ENCODE peak calls at places on chromosome 1, in ten cellular contexts. I is transverse colon, X is GM23338, F is spleen, W is SK-N-SH, N is HepG2, G is HCT116, B is stomach, E is K562, Q is suprapubic skin. T is an unnamed sample.
A peak's percentile ranks its signal among the peaks of the same experiment; 100 is the strongest.

GRCh38 chr1:8567146-8567545 is 249.2 kb downstream of the SLC45A1 start:
- DNase-seq in Q (no peak), G (no peak), N (peak; percentile 22), I (no peak), W (no peak), E (no peak), B (no peak), X (no peak), F (no peak), T (no peak)

GRCh38 chr1:171595324-171595723 is 26.7 kb upstream of the MYOCOS start:
- DNase-seq in G (no peak), E (no peak), N (no peak), I (no peak), B (no peak), W (no peak), F (no peak), X (no peak), Q (no peak), T (no peak)

GRCh38 chr1:147669475-147670318 is 627 bp downstream of the ACP6 start:
- DNase-seq in W (peak; percentile 76), N (peak; percentile 39), G (no peak), Q (no peak), F (peak; percentile 90), X (peak; percentile 76), E (no peak), B (peak; percentile 48), I (peak; percentile 55), T (peak; percentile 90)

GRCh38 chr1:11931845-11932244 is 2.7 kb upstream of the PLOD1 start:
- DNase-seq in Q (no peak), F (no peak), I (no peak), G (no peak), N (no peak), X (no peak), E (no peak), W (no peak), B (no peak), T (no peak)

GRCh38 chr1:197463142-197463541 is 195.1 kb downstream of the CRB1 start:
- DNase-seq in I (no peak), N (no peak), F (no peak), Q (no peak), E (no peak), G (no peak), X (no peak), W (no peak), B (no peak), T (no peak)

GRCh38 chr1:158028956-158029355 is 35.5 kb downstream of the KIRREL1 start:
- DNase-seq in X (no peak), N (no peak), G (no peak), Q (no peak), E (no peak), B (no peak), W (no peak), I (no peak), F (no peak), T (no peak)

GRCh38 chr1:94550800-94551241 is 9.3 kb upstream of the F3 start:
- DNase-seq in W (peak; percentile 45), X (no peak), E (no peak), G (no peak), Q (no peak), N (no peak), B (peak; percentile 36), I (no peak), F (no peak), T (no peak)

GRCh38 chr1:153848805-153849204 is 73.6 kb downstream of the SLC27A3 start:
- DNase-seq in X (no peak), F (no peak), W (no peak), G (no peak), E (no peak), B (no peak), Q (no peak), I (no peak), N (no peak), T (no peak)

GRCh38 chr1:25185934-25186333 is 46.4 kb downstream of the SYF2 start:
- DNase-seq in N (no peak), G (no peak), Q (no peak), B (no peak), I (no peak), E (no peak), F (no peak), X (no peak), W (no peak), T (no peak)

GRCh38 chr1:175548774-175549173 is 194.6 kb downstream of the TNR start:
- DNase-seq in F (no peak), E (no peak), W (no peak), B (no peak), N (no peak), Q (no peak), G (no peak), I (no peak), X (no peak), T (no peak)

GRCh38 chr1:194338241-194338948 is 1152.0 kb upstream of the B3GALT2 start:
- DNase-seq in G (no peak), I (no peak), B (no peak), E (no peak), W (no peak), F (no peak), X (no peak), N (no peak), Q (no peak), T (no peak)

GRCh38 chr1:17287377-17287776 is 20.6 kb upstream of the PADI4 start:
- DNase-seq in W (no peak), B (no peak), I (no peak), E (no peak), N (no peak), G (no peak), X (no peak), F (peak; percentile 60), Q (no peak), T (no peak)

GRCh38 chr1:108606478-108606877 is 46.6 kb downstream of the EEIG2 start:
- DNase-seq in Q (no peak), N (no peak), F (no peak), E (no peak), X (no peak), I (no peak), B (no peak), G (no peak), W (no peak), T (no peak)

GRCh38 chr1:33435096-33435820 is 4.4 kb upstream of the PHC2 start:
- DNase-seq in F (no peak), E (no peak), W (no peak), G (no peak), I (no peak), N (no peak), B (no peak), X (no peak), Q (no peak), T (no peak)

GRCh38 chr1:1006305-1007159 is 6.6 kb upstream of the HES4 start:
- DNase-seq in F (peak; percentile 69), B (peak; percentile 57), I (peak; percentile 85), Q (no peak), G (peak; percentile 81), X (no peak), N (peak; percentile 94), E (no peak), W (peak; percentile 29), T (peak; percentile 70)

DNA sequence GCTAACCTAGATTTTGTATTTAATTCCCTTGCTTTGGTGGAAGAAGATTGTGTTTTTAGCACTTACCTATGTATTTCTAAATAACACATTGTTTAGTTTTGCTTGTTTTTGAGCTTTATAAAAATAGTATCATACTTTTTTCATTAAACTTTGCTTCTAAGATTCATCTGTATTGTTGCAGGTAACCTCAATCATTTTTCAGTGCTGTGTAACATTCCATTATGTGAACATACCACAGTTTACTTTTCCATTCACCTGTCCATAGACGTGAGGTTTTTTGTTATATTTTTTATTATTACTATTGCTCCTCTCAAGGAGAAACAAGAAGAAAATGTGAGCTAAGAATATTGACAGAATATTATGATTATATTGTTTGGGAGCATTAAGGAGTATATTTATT is 15.2 kb upstream of the PLEKHO1 start:
- DNase-seq in F (no peak), Q (no peak), B (no peak), I (no peak), X (no peak), E (no peak), W (no peak), N (no peak), G (no peak), T (no peak)
- H3K4me1 ChIP-seq in F (no peaks in the 10 kb centered on the region), Q (no peaks in the 10 kb centered on the region), B (no peaks in the 10 kb centered on the region), I (no peaks in the 10 kb centered on the region), X (no peaks in the 10 kb centered on the region), E (no peaks in the 10 kb centered on the region), W (no peaks in the 10 kb centered on the region), N (no peaks in the 10 kb centered on the region), G (peaks cover 15% of the 10 kb centered on the region), T (no peaks in the 10 kb centered on the region)

GRCh38 chr1:113835686-113836290 is 23.5 kb upstream of the RSBN1 start:
- DNase-seq in W (peak; percentile 51), N (peak; percentile 42), F (no peak), X (peak; percentile 57), B (no peak), G (peak; percentile 36), I (no peak), Q (no peak), E (peak; percentile 37), T (no peak)
- H3K27ac ChIP-seq in W (no peak overlapping the region), N (no peak overlapping the region), F (no peak overlapping the region), X (no peak overlapping the region), B (no peak overlapping the region), G (no peak overlapping the region), I (no peak overlapping the region), Q (no peak overlapping the region), E (no peak overlapping the region), T (no peak overlapping the region)

GRCh38 chr1:212608956-212609700 is 567 bp downstream of the ATF3 start:
- DNase-seq in F (peak; percentile 88), W (peak; percentile 87), N (peak; percentile 36), Q (peak; percentile 84), I (peak; percentile 61), E (peak; percentile 67), G (no peak), X (peak; percentile 80), B (peak; percentile 57), T (peak; percentile 48)

GRCh38 chr1:212609701-212610574 is 1.4 kb downstream of the ATF3 start:
- DNase-seq in W (no peak), Q (no peak), I (no peak), G (no peak), B (no peak), E (no peak), F (no peak), N (no peak), X (no peak), T (no peak)

GRCh38 chr1:212612251-212612961 is 3.8 kb downstream of the ATF3 start:
- DNase-seq in N (no peak), E (no peak), G (no peak), F (no peak), W (no peak), I (no peak), X (no peak), B (no peak), Q (no peak), T (no peak)

GRCh38 chr1:212611000-212611636 is 2.6 kb downstream of the ATF3 start:
- DNase-seq in E (no peak), W (no peak), X (no peak), F (no peak), Q (no peak), I (no peak), B (no peak), N (no peak), G (no peak), T (no peak)

GRCh38 chr1:212610575-212610967 is 2.0 kb downstream of the ATF3 start:
- DNase-seq in G (no peak), X (no peak), N (no peak), F (no peak), Q (no peak), B (no peak), W (no peak), I (no peak), E (no peak), T (no peak)
- TF ChIP-seq POLR2AphosphoS5 in G (peak; percentile 35), X (no peak), N (no peak), F (no peak), Q (no peak), B (no peak), W (no peak), I (no peak), E (no peak), T (no peak)

GRCh38 chr1:221726331-221726692 is 15.6 kb downstream of the DUSP10 start:
- DNase-seq in I (no peak), W (no peak), B (no peak), G (no peak), F (no peak), X (no peak), E (no peak), Q (no peak), N (no peak), T (no peak)
- H3K4me1 ChIP-seq in I (peaks cover 53% of the 10 kb centered on the region), W (peaks cover 9% of the 10 kb centered on the region), B (peaks cover 37% of the 10 kb centered on the region), G (no peaks in the 10 kb centered on the region), F (peaks cover 65% of the 10 kb centered on the region), X (peaks cover 4% of the 10 kb centered on the region), E (no peaks in the 10 kb centered on the region), Q (peaks cover 36% of the 10 kb centered on the region), N (no peaks in the 10 kb centered on the region), T (peaks cover 29% of the 10 kb centered on the region)

T was measured in upper lobe of left lung.